ENCODE peak calls at places on chromosomes 4 and X, in nine cellular contexts. O, E, F, J, Z, R, W, X and I are unnamed samples.

GRCh38 chrX:45771114-45771513 is 570.4 kb upstream of the DIPK2B start:
- DNase-seq in O (peak; percentile 59), E (no peak), F (peak; percentile 72), J (no peak), Z (peak; percentile 51), R (no peak), W (peak; percentile 15), X (peak; percentile 39), I (no peak)

GRCh38 chr4:140637836-140638235 is 69.1 kb upstream of the UCP1 start:
- DNase-seq in O (peak; percentile 24), E (no peak), F (peak; percentile 35), J (no peak), Z (peak; percentile 59), R (no peak), W (peak; percentile 60), X (no peak), I (no peak)

GRCh38 chrX:49237060-49237459 is 1.8 kb downstream of the CCDC22 start:
- DNase-seq in O (no peak), E (no peak), F (no peak), J (no peak), Z (no peak), R (no peak), W (no peak), X (no peak), I (no peak)

GRCh38 chr4:104491826-104492771 is 2.6 kb downstream of the CXXC4 start:
- DNase-seq in O (peak; percentile 4), E (no peak), F (peak; percentile 9), J (no peak), Z (no peak), R (peak; percentile 87), W (no peak), X (no peak), I (no peak)

GRCh38 chr4:172578712-172579111 is 589.9 kb upstream of the GALNT7 start:
- DNase-seq in O (no peak), E (no peak), F (no peak), J (no peak), Z (no peak), R (no peak), W (no peak), X (no peak), I (no peak)

GRCh38 chr4:42167709-42168108 is 15.3 kb upstream of the BEND4 start:
- DNase-seq in O (no peak), E (no peak), F (no peak), J (no peak), Z (no peak), R (peak; percentile 75), W (no peak), X (no peak), I (no peak)

GRCh38 chr4:132642196-132642817 is 506.8 kb upstream of the PCDH10 start:
- DNase-seq in O (peak; percentile 12), E (no peak), F (no peak), J (no peak), Z (peak; percentile 20), R (peak; percentile 3), W (peak; percentile 10), X (no peak), I (no peak)

GRCh38 chr4:174005422-174005821 is 278.0 kb downstream of the FBXO8 start:
- DNase-seq in O (no peak), E (no peak), F (no peak), J (no peak), Z (no peak), R (no peak), W (no peak), X (no peak), I (no peak)

GRCh38 chr4:84965558-84966381 is 720 bp downstream of the WDFY3 start:
- DNase-seq in O (peak; percentile 27), E (no peak), F (peak; percentile 34), J (no peak), Z (peak; percentile 14), R (no peak), W (peak; percentile 37), X (peak; percentile 40), I (peak; percentile 71)

GRCh38 chr4:84968936-84969335 is 2.4 kb upstream of the WDFY3 start:
- DNase-seq in O (no peak), E (no peak), F (no peak), J (no peak), Z (no peak), R (no peak), W (no peak), X (no peak), I (no peak)

GRCh38 chr4:84964995-84965557 is 1.4 kb downstream of the WDFY3 start:
- DNase-seq in O (no peak), E (no peak), F (no peak), J (no peak), Z (no peak), R (no peak), W (no peak), X (no peak), I (no peak)

GRCh38 chr4:84967292-84967651 is 782 bp upstream of the WDFY3 start:
- DNase-seq in O (no peak), E (no peak), F (no peak), J (no peak), Z (no peak), R (no peak), W (no peak), X (no peak), I (no peak)

DNA sequence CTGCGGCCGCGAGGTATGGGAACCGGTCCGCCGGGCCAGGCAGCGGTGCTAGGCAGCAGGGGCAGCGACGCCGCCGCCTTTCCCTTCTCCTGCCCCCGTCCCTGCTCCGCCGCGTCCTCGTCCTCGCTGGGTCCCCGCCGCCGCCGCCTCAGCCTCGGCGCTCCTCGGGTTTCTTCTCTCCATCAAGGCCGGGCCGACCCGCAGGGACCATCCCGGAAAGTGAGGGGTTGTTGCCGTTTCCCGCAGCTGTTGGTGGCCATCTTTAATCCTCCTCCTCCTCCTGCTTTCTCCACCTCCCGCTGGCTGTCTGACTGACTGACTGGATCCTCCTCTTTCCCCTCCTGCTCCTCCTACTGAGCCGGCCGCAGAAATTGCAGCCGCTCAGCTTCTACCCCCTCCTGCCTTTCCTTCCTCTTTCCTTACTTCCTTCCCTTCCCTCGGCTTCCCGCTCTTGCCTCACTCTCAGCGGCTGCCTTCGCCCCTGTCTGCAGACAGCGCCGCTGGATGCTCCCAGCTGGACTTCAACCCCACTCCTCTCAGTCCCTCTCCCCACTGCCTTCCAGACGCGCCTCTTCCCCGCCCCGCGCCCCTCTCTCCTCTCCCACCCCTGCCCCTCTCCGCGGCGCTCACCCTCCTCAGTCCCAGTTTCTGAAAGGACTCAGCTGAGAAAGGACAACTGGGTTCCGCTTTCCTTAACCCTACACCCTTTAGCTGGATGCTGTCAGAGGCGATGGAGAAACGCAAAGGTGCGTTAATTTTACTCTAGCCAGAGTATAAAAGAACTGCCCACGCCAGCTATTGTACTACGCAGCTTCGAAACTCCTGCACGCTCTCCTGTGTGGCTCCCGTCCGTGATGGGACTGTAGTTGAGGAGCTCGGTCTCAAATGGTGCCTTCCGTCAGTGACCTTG is at the start of gene WDFY3:
- DNase-seq in O (peak; percentile 82), E (peak; percentile 94), F (peak; percentile 81), J (peak; percentile 70), Z (peak; percentile 58), R (no peak), W (peak; percentile 83), X (peak; percentile 78), I (peak; percentile 91)
- TF ChIP-seq POLR2A in O (peak; percentile 71), E (peak; percentile 28), F (peak; percentile 69), J (peak; percentile 13), Z (peak; percentile 66), R (no peak), W (peak; percentile 64), X (peak; percentile 19), I (peak; percentile 55)

DNA sequence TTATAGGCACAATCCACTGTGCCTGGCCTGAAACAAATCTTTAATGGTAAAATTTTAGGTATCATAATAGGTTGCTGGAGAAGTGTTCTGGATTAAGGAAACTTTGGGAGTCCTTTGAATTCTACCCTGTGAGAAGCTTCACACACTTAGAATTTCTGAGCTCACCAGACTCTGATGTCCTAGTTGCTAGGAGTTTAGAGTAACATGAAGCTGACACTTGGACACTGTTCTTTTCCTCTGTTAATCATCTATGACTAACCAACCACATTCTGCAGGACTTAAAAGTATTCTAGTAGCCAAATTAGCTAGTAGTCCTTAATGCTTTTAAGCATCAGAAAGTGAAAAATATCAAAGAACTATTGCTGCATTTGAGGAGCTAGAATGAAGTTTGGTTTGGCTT is 38.6 kb upstream of the IGFBP7 start:
- DNase-seq in O (no peak), E (no peak), F (no peak), J (no peak), Z (no peak), R (no peak), W (no peak), X (no peak), I (no peak)
- TF ChIP-seq EP300 in O (no peak), E (no peak), F (no peak), J (no peak), Z (no peak), R (no peak), W (no peak), X (no peak), I (no peak)

DNA sequence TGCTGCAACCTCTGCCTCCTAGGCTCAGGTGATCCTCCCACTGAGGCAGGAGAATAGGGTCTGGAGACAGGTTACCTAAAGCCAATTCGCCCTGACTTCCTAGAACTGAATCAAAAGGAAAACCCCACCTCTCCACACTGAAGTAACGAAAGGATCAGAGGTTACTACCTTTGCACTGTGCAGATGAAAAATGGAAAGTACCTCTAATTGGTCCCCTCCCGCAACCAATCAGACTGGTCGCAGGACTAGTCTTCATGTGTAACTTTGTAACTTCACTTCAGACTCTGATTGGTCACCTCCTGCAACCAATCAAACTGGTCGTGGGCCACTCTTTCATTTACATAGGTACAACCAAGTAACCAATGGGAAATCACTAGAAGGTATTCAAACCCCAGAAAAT is 61.1 kb downstream of the ATXN3L start:
- DNase-seq in O (no peak), E (no peak), F (no peak), J (no peak), Z (no peak), R (peak; percentile 51), W (no peak), X (no peak), I (no peak)
- H3K4me1 ChIP-seq in O (peaks cover 6% of the 10 kb centered on the region), E (no peaks in the 10 kb centered on the region), F (no peaks in the 10 kb centered on the region), J (no peaks in the 10 kb centered on the region), Z (no peaks in the 10 kb centered on the region), R (peaks cover 58% of the 10 kb centered on the region), W (peaks cover 14% of the 10 kb centered on the region), X (no peaks in the 10 kb centered on the region), I (no peaks in the 10 kb centered on the region)

GRCh38 chrX:71106427-71106826 is at the start of gene CXorf65:
- DNase-seq in O (no peak), E (no peak), F (no peak), J (no peak), Z (no peak), R (no peak), W (peak; percentile 60), X (no peak), I (no peak)

GRCh38 chrX:71107762-71108360 is 1.3 kb upstream of the CXorf65 start:
- DNase-seq in O (no peak), E (no peak), F (no peak), J (no peak), Z (no peak), R (no peak), W (peak; percentile 69), X (no peak), I (no peak)

GRCh38 chrX:71107245-71107644 is 705 bp upstream of the CXorf65 start:
- DNase-seq in O (no peak), E (no peak), F (no peak), J (no peak), Z (no peak), R (no peak), W (no peak), X (no peak), I (no peak)

GRCh38 chrX:71111851-71112468 is 583 bp upstream of the IL2RG start:
- DNase-seq in O (no peak), E (no peak), F (no peak), J (no peak), Z (no peak), R (no peak), W (no peak), X (no peak), I (no peak)

DNA sequence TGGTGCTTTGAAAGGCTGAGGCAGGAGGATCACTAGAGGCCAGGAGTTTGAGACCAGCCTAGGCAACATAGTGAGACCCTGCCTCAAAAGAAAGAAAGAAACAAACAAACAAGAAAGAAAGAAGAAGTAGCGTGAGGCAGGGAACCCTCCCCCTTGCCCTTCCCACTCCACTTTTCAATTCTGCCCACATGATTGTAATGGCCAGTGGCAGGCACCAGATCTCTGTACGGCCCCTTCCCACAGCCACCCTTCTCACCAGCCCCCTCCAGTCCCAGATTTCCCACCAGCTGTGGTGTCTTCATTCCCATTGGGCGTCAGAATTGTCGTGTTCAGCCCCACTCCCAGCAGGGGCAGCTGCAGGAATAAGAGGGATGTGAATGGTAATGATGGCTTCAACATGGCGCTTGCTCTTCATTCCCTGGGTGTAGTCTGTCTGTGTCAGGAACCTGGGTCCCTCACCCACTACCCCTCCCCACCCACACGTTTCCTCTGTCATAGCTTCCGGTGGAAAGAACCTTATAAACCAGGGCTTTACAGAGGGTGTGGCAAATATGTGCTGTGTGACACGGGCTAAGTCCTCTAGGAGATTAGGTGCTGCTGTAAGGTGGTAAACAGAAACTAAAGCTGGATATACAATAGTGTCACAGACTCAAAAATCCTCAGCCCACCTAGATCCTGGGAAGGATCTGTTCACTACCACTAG is at the start of gene IL2RG:
- DNase-seq in O (no peak), E (no peak), F (peak; percentile 72), J (no peak), Z (no peak), R (peak; percentile 87), W (peak; percentile 67), X (peak; percentile 46), I (no peak)
- TF ChIP-seq POLR2A in O (no peak), E (no peak), F (peak; percentile 92), J (no peak), Z (no peak), R (peak; percentile 91), W (peak; percentile 59), X (no peak), I (peak; percentile 15)